ENCODE peak calls at places on chromosomes 5 and 9, in eight cellular contexts. F, X, M, I, U, Y, Z and R are unnamed samples.

GRCh38 chr9:113580041-113580953 is 116.8 kb downstream of the RGS3 start:
- DNase-seq in F (peak; percentile 58), X (no peak), M (no peak), I (peak; percentile 88), U (peak; percentile 95), Y (peak; percentile 93), Z (no peak), R (peak; percentile 66)

GRCh38 chr5:1723957-1724821 is 75.4 kb downstream of the MRPL36 start:
- DNase-seq in F (no peak), X (no peak), M (no peak), I (peak; percentile 5), U (no peak), Y (no peak), Z (no peak), R (no peak)

GRCh38 chr5:62575066-62575465 is 3.6 kb upstream of the LRRC70 start:
- DNase-seq in F (no peak), X (no peak), M (no peak), I (no peak), U (no peak), Y (no peak), Z (no peak), R (no peak)

GRCh38 chr5:113574417-113574816 is 60.9 kb downstream of the YTHDC2 start:
- DNase-seq in F (no peak), X (no peak), M (no peak), I (no peak), U (no peak), Y (no peak), Z (no peak), R (no peak)

GRCh38 chr9:72154468-72155281 is 5.4 kb downstream of the GDA start:
- DNase-seq in F (no peak), X (peak; percentile 86), M (no peak), I (no peak), U (no peak), Y (peak; percentile 28), Z (no peak), R (no peak)

GRCh38 chr5:115349001-115349817 is 52.8 kb upstream of the CCDC112 start:
- DNase-seq in F (peak; percentile 61), X (peak; percentile 75), M (no peak), I (peak; percentile 37), U (peak; percentile 57), Y (peak; percentile 36), Z (no peak), R (no peak)

GRCh38 chr9:37801287-37801850 is 772 bp downstream of the DCAF10 start:
- DNase-seq in F (no peak), X (peak; percentile 64), M (no peak), I (peak; percentile 22), U (peak; percentile 45), Y (peak; percentile 37), Z (peak; percentile 52), R (no peak)

GRCh38 chr9:134517069-134517680 is 124.4 kb upstream of the COL5A1 start:
- DNase-seq in F (no peak), X (no peak), M (no peak), I (no peak), U (no peak), Y (peak; percentile 15), Z (no peak), R (no peak)

GRCh38 chr5:58080573-58080972 is 379.3 kb downstream of the PLK2 start:
- DNase-seq in F (no peak), X (no peak), M (no peak), I (no peak), U (no peak), Y (no peak), Z (no peak), R (no peak)

GRCh38 chr5:1324301-1324700 is 20.6 kb downstream of the CLPTM1L start:
- DNase-seq in F (no peak), X (no peak), M (no peak), I (peak; percentile 1), U (peak; percentile 7), Y (no peak), Z (no peak), R (no peak)

GRCh38 chr9:34540826-34541225 is 18.0 kb upstream of the ENHO start:
- DNase-seq in F (no peak), X (peak; percentile 42), M (no peak), I (no peak), U (no peak), Y (no peak), Z (no peak), R (no peak)

GRCh38 chr9:83981126-83981871 is 694 bp downstream of the RMI1 start:
- DNase-seq in F (peak; percentile 56), X (peak; percentile 73), M (no peak), I (peak; percentile 37), U (peak; percentile 35), Y (peak; percentile 55), Z (peak; percentile 28), R (no peak)

GRCh38 chr5:39264528-39264927 is 45.2 kb upstream of the FYB1 start:
- DNase-seq in F (no peak), X (no peak), M (no peak), I (no peak), U (no peak), Y (no peak), Z (no peak), R (no peak)

GRCh38 chr9:33374190-33374589 is 28.2 kb downstream of the AQP7 start:
- DNase-seq in F (peak; percentile 4), X (no peak), M (no peak), I (no peak), U (no peak), Y (no peak), Z (no peak), R (no peak)

GRCh38 chr9:108534741-108535140 is 321.0 kb downstream of the ACTL7B start:
- DNase-seq in F (no peak), X (no peak), M (no peak), I (no peak), U (no peak), Y (no peak), Z (no peak), R (no peak)

GRCh38 chr5:59042201-59042600 is 459.3 kb downstream of the RAB3C start:
- DNase-seq in F (no peak), X (no peak), M (no peak), I (no peak), U (no peak), Y (no peak), Z (no peak), R (no peak)

GRCh38 chr9:137277329-137278041 is at the start of gene TOR4A:
- DNase-seq in F (peak; percentile 57), X (peak; percentile 91), M (no peak), I (peak; percentile 81), U (peak; percentile 75), Y (peak; percentile 92), Z (peak; percentile 85), R (no peak)

DNA sequence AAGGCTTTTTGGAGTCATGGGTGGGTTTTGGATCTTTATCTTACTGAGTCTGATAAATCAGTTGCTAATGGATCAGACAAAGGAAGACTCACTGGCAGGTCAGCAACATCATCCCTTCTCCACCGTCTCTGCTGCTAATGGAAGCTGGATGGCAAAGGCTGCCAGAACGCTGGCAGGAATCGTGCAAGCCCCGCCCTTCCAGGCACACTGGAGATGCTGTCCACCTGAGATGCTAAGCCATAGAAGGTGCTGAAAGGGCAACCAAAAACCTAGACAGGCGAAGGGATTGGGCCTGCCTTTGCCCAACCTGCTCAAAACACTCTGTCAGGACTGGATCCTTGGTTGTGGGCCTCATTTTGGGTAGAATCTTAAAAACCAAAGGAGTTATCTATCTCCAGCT is 139.5 kb upstream of the FSTL4 start:
- DNase-seq in F (no peak), X (no peak), M (no peak), I (no peak), U (no peak), Y (no peak), Z (no peak), R (no peak)
- H3K27ac ChIP-seq in F (no peak overlapping the region), X (no peak overlapping the region), M (no peak overlapping the region), I (no peak overlapping the region), U (no peak overlapping the region), Y (no peak overlapping the region), Z (no peak overlapping the region), R (no peak overlapping the region)

GRCh38 chr9:135711881-135712280 is 9.9 kb downstream of the KCNT1 start:
- DNase-seq in F (no peak), X (no peak), M (no peak), I (no peak), U (no peak), Y (no peak), Z (no peak), R (no peak)
- H3K27ac ChIP-seq in F (no peak overlapping the region), X (no peak overlapping the region), M (no peak overlapping the region), I (no peak overlapping the region), U (no peak overlapping the region), Y (no peak overlapping the region), Z (no peak overlapping the region), R (no peak overlapping the region)

DNA sequence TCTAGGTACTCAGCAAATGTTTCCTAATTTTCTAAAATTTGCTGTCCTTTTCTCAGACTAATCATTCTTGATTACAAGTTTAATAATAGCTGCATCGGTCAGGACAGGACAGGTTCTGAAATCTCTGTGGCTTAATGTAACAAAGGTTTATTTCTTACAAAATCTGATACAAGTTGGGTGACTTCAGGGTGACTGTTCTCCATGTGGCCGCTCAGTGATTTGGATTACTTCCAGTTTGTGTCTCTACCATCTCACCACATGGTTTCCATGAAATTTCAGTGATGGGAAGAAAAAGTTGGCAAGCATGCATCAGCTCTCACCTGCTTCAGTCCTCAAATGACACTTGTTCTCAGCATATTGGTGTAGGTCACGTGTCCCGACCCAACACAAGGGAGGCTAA is 7.9 kb upstream of the TMEM268 start:
- DNase-seq in F (no peak), X (no peak), M (no peak), I (no peak), U (no peak), Y (no peak), Z (no peak), R (no peak)
- H3K27ac ChIP-seq in F (no peak overlapping the region), X (no peak overlapping the region), M (no peak overlapping the region), I (no peak overlapping the region), U (no peak overlapping the region), Y (no peak overlapping the region), Z (no peak overlapping the region), R (no peak overlapping the region)

GRCh38 chr9:116416421-116416820 is 262.8 kb downstream of the PAPPA start:
- DNase-seq in F (no peak), X (no peak), M (no peak), I (no peak), U (no peak), Y (no peak), Z (no peak), R (no peak)

GRCh38 chr9:116414374-116414773 is 260.8 kb downstream of the PAPPA start:
- DNase-seq in F (no peak), X (no peak), M (no peak), I (no peak), U (no peak), Y (no peak), Z (no peak), R (no peak)

GRCh38 chr9:116409659-116410058 is 256.1 kb downstream of the PAPPA start:
- DNase-seq in F (no peak), X (no peak), M (no peak), I (no peak), U (no peak), Y (no peak), Z (no peak), R (no peak)

GRCh38 chr9:116409124-116409523 is 255.5 kb downstream of the PAPPA start:
- DNase-seq in F (no peak), X (no peak), M (no peak), I (no peak), U (no peak), Y (no peak), Z (no peak), R (no peak)

DNA sequence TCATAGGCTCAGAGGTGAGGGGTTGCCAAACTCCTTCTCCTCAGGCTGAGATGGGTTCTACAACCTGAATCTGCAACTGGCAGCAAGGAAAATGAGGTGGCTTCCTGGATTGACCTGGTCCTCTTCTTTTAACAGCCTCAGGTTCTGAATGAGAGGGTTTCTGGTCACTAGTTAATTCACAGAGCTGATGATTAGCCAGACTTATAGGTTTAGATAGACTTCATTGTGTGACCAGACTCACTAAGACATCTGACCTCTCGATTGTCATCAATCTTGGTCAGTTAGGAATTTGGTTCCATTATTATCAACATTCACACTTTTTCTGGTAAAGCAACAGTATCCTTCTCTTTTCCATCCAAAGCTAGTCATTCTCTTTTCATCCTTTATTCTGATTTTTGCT is 257.9 kb downstream of the PAPPA start:
- DNase-seq in F (no peak), X (no peak), M (no peak), I (no peak), U (no peak), Y (no peak), Z (no peak), R (no peak)
- H3K27ac ChIP-seq in F (no peak overlapping the region), X (no peak overlapping the region), M (no peak overlapping the region), I (no peak overlapping the region), U (no peak overlapping the region), Y (no peak overlapping the region), Z (no peak overlapping the region), R (no peak overlapping the region)